ENCODE peak calls at places on chromosomes 11 and 22, in nine cellular contexts. T is cardiac muscle cell; W is body of pancreas; M is mammary epithelial cell; R is esophagus squamous epithelium; A is CD4-positive, alpha-beta T cell; X is GM12865; D is OCI-LY7; P is omental fat pad. U is an unnamed sample.

GRCh38 chr11:34650528-34650927 is 29.6 kb downstream of the EHF start:
- DNase-seq in T (no peak), M (peak), D (no peak), W (no peak), P (no peak), A (peak), X (peak), R (no peak), U (no peak)

GRCh38 chr22:44795701-44796630 is 43.6 kb downstream of the ARHGAP8 start:
- DNase-seq in D (no peak), X (no peak), M (no peak), P (no peak), W (no peak), R (no peak), T (no peak), A (no peak), U (no peak)

GRCh38 chr11:117876341-117877119 is at the start of gene FXYD6:
- DNase-seq in X (no peak), A (no peak), R (no peak), D (no peak), W (peak), T (peak), P (no peak), M (no peak), U (no peak)

GRCh38 chr11:32045456-32045855 is 45.4 kb upstream of the RCN1 start:
- DNase-seq in X (no peak), W (no peak), P (no peak), D (no peak), M (no peak), A (no peak), T (no peak), R (no peak), U (no peak)

GRCh38 chr11:10639350-10639749 is 54.2 kb downstream of the IRAG1 start:
- DNase-seq in A (no peak), W (no peak), D (no peak), M (no peak), T (no peak), P (no peak), R (no peak), X (no peak), U (no peak)

GRCh38 chr11:14956111-14956510 is 16.0 kb downstream of the CALCA start:
- DNase-seq in R (no peak), X (no peak), A (no peak), W (no peak), M (no peak), P (no peak), D (no peak), T (no peak), U (no peak)

GRCh38 chr11:68115285-68115684 is 5.9 kb downstream of the CHKA start:
- DNase-seq in D (no peak), P (no peak), R (no peak), T (no peak), W (no peak), X (no peak), A (no peak), M (no peak), U (no peak)

GRCh38 chr11:130634981-130635473 is 186.6 kb downstream of the ADAMTS15 start:
- DNase-seq in P (no peak), A (no peak), W (no peak), R (no peak), D (no peak), X (peak), T (no peak), M (peak), U (peak)

GRCh38 chr11:87304350-87304749 is 266.6 kb downstream of the TMEM135 start:
- DNase-seq in M (no peak), T (peak), A (no peak), W (no peak), X (no peak), D (no peak), P (no peak), R (no peak), U (no peak)

GRCh38 chr11:132846080-132846479 is 686.2 kb downstream of the OPCML start:
- DNase-seq in W (no peak), X (no peak), P (no peak), D (no peak), R (no peak), T (no peak), M (no peak), A (no peak), U (no peak)

GRCh38 chr22:48758905-48759875 is 1068.5 kb downstream of the BRD1 start:
- DNase-seq in X (no peak), M (no peak), P (peak), R (no peak), T (no peak), D (no peak), A (no peak), W (no peak), U (no peak)

GRCh38 chr11:130213979-130214281 is 54.3 kb downstream of the ST14 start:
- DNase-seq in A (no peak), M (no peak), T (no peak), R (no peak), W (no peak), D (no peak), P (no peak), X (no peak), U (no peak)

GRCh38 chr11:64687204-64687603 is 35.8 kb downstream of the NRXN2 start:
- DNase-seq in A (no peak), D (no peak), T (no peak), P (no peak), M (no peak), X (no peak), R (no peak), W (peak), U (no peak)

GRCh38 chr11:35274909-35275807 is 136.2 kb downstream of the CD44 start:
- DNase-seq in P (no peak), R (no peak), A (no peak), T (no peak), X (no peak), M (peak), D (no peak), W (peak), U (peak)

GRCh38 chr11:108715239-108715638 is 50.4 kb downstream of the DDX10 start:
- DNase-seq in X (no peak), R (no peak), T (no peak), D (no peak), A (no peak), P (no peak), W (no peak), M (no peak), U (peak)

GRCh38 chr22:20079745-20080444 is at the start of gene DGCR8:
- DNase-seq in A (peak), X (peak), T (peak), W (peak), P (peak), D (peak), M (peak), R (no peak), U (peak)

GRCh38 chr11:70595452-70595851 is 197.1 kb downstream of the CTTN start:
- DNase-seq in A (no peak), M (no peak), X (peak), T (no peak), R (no peak), W (no peak), D (no peak), P (no peak), U (no peak)

GRCh38 chr11:94149435-94149834 is 20.8 kb downstream of the PANX1 start:
- DNase-seq in X (no peak), R (no peak), A (no peak), D (no peak), T (no peak), M (peak), P (no peak), W (no peak), U (peak)

GRCh38 chr22:22897036-22897435 is 9.4 kb downstream of the IGLL5 start:
- DNase-seq in R (no peak), M (no peak), X (no peak), D (no peak), W (no peak), A (no peak), T (no peak), P (peak), U (no peak)

GRCh38 chr11:117481885-117482284 is 154.2 kb downstream of the CEP164 start:
- DNase-seq in A (no peak), M (no peak), P (no peak), X (no peak), R (no peak), D (no peak), T (no peak), W (no peak), U (no peak)

GRCh38 chr11:6259638-6260019 is at the start of gene CCKBR:
- DNase-seq in T (peak), D (no peak), X (no peak), W (peak), R (no peak), A (no peak), P (no peak), M (no peak), U (no peak)

GRCh38 chr11:41446566-41446965 is 12.9 kb downstream of the LRRC4C start:
- DNase-seq in W (no peak), P (no peak), A (no peak), M (no peak), T (no peak), R (no peak), X (no peak), D (no peak), U (no peak)

GRCh38 chr11:11969380-11970215 is 38.8 kb downstream of the DKK3 start:
- DNase-seq in M (no peak), D (no peak), T (no peak), W (no peak), P (no peak), A (no peak), R (no peak), X (no peak), U (no peak)

GRCh38 chr11:9893474-9893873 is 229.6 kb downstream of the SWAP70 start:
- DNase-seq in W (no peak), M (no peak), T (no peak), A (no peak), P (no peak), D (peak), X (no peak), R (no peak), U (no peak)

GRCh38 chr11:8858808-8859207 is 52.2 kb upstream of the AKIP1 start:
- DNase-seq in W (no peak), P (no peak), D (no peak), M (no peak), X (no peak), T (no peak), R (no peak), A (no peak), U (no peak)

GRCh38 chr22:26321469-26321913 is 107.6 kb upstream of the ASPHD2 start:
- DNase-seq in A (no peak), M (no peak), W (peak), D (no peak), T (no peak), X (no peak), R (no peak), P (no peak), U (no peak)

GRCh38 chr11:113147249-113147648 is 167.1 kb upstream of the TTC12 start:
- DNase-seq in M (no peak), X (no peak), T (peak), R (no peak), A (no peak), D (no peak), W (no peak), P (no peak), U (no peak)

GRCh38 chr11:123429336-123429735 is 733 bp upstream of the GRAMD1B start:
- DNase-seq in P (no peak), A (no peak), T (no peak), X (no peak), W (no peak), R (no peak), M (no peak), D (no peak), U (peak)

GRCh38 chr11:112958670-112959069 is 2.5 kb upstream of the NCAM1 start:
- DNase-seq in P (no peak), D (no peak), W (no peak), M (peak), A (no peak), T (no peak), R (no peak), X (no peak), U (peak)

GRCh38 chr22:47610766-47611165 is 848.3 kb downstream of the TBC1D22A start:
- DNase-seq in R (no peak), A (no peak), W (no peak), T (no peak), D (no peak), X (no peak), M (no peak), P (no peak), U (no peak)

GRCh38 chr11:16893456-16894076 is 120.6 kb downstream of the PLEKHA7 start:
- DNase-seq in A (no peak), M (peak), W (peak), T (no peak), R (no peak), P (no peak), D (no peak), X (no peak), U (peak)

GRCh38 chr22:44845191-44845590 is 92.8 kb downstream of the ARHGAP8 start:
- DNase-seq in X (no peak), M (no peak), D (no peak), P (no peak), A (no peak), R (no peak), W (no peak), T (no peak), U (no peak)

DNA sequence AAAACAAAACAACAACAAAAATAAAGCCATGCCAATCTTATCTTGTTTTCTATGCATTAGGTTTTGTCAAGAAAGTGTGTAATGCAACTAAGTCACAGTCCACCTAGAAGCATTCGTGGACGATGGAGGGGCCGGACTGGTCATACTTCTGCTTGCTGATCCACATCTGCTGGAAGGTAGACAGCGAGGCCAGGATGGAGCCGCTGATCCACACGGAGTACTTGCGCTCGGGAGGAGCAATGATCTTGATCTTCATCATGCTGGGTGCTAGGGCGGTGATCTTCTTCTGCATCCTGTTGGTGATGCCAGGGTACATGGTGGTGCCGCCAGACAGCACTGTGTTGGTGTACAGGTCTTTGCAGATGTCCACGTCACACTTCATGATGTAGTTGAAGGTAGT is 18.3 kb upstream of the EP300 start:
- DNase-seq in W (no peak), A (no peak), R (no peak), M (no peak), T (no peak), D (no peak), P (no peak), X (no peak), U (no peak)
- TF ChIP-seq CTCF in W (no peak), A (no peak), R (no peak), M (no peak), T (no peak), D (no peak), P (no peak), X (no peak), U (no peak)

DNA sequence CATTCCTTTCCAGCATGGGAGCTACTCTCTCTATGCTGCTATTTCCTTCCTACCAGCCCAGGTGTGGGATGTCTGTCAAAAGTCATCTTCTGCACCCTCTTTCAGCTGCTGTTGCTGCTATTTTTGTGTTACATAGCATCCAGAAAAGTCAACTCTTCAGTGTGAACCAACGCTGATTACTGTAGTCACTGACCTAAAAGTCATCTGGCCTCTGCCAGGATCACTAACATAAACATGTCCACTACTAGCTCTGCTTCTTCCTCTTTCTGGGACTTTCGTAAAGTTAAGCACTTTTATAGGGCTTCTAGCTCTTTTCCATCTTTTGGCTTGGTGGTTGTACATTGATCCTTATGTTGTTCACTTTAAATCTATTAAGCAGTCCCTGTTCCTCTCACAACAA is 90.2 kb upstream of the CARD18 start:
- DNase-seq in T (no peak), P (no peak), M (no peak), X (no peak), W (no peak), D (no peak), R (no peak), A (no peak), U (no peak)
- TF ChIP-seq CTCF in T (no peak), P (no peak), M (no peak), X (no peak), W (no peak), D (no peak), R (no peak), A (no peak), U (no peak)

GRCh38 chr11:47552581-47553416 is at the start of gene CELF1:
- DNase-seq in M (peak), R (peak), A (peak), D (peak), X (peak), P (peak), T (peak), W (peak), U (peak)
- TF ChIP-seq CTCF in M (peak), R (peak), A (peak), D (peak), X (peak), P (no peak), T (peak), W (peak), U (peak)

GRCh38 chr22:39185601-39186012 is 33.1 kb upstream of the CBX7 start:
- DNase-seq in X (no peak), M (peak), D (no peak), P (no peak), W (no peak), A (no peak), R (no peak), T (no peak), U (no peak)
- TF ChIP-seq CTCF in X (no peak), M (peak), D (no peak), P (no peak), W (no peak), A (no peak), R (no peak), T (peak), U (peak)

DNA sequence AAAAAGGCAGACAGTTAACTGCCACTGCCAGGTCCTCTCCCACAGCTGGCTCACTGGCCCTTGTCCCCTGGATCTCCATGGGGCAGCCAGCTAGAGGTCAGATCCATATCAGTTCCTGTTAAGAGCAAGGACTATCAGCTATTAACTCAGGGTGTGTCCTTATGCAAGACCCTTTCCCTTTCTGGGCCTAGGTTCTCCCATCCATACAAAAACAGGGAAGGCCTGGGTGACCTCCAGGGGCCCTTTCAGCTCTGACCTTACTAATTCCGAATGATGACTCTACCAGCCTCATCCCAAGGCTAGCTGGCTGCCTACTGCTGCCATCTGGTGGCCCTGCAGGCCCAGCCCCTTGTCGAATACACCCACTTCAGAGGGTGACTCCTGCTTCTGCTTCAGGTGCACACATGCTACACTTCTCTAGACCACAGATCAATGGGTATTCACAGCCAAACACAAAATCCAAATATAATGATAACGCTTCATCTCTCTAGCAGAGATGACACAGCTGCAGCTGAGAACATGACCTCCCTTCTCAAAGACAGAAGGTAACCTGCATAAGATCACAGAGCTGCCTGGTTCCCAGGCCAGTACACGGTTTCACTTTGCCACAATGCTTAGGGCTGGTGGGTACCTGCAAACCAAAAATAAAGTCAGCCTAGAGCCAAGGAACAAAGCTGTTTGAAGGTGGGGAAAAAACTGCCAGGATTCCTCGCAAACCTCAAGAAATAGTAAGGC is 34.1 kb downstream of the SERGEF start:
- DNase-seq in R (no peak), M (peak), A (no peak), P (no peak), W (peak), X (peak), D (peak), T (peak), U (peak)
- TF ChIP-seq CTCF in R (peak), M (peak), A (no peak), P (no peak), W (peak), X (peak), D (peak), T (peak), U (peak)

GRCh38 chr11:111565111-111565720 is 24.7 kb downstream of the LAYN start:
- DNase-seq in M (peak), T (peak), D (peak), P (no peak), R (no peak), A (peak), X (peak), W (peak), U (no peak)
- TF ChIP-seq CTCF in M (peak), T (peak), D (peak), P (no peak), R (peak), A (peak), X (peak), W (peak), U (peak)

GRCh38 chr22:46362221-46362933 is 26.9 kb downstream of the TRMU start:
- DNase-seq in M (no peak), X (peak), W (peak), A (no peak), R (no peak), D (peak), P (no peak), T (no peak), U (no peak)
- TF ChIP-seq CTCF in M (no peak), X (no peak), W (no peak), A (no peak), R (no peak), D (peak), P (no peak), T (no peak), U (no peak)

DNA sequence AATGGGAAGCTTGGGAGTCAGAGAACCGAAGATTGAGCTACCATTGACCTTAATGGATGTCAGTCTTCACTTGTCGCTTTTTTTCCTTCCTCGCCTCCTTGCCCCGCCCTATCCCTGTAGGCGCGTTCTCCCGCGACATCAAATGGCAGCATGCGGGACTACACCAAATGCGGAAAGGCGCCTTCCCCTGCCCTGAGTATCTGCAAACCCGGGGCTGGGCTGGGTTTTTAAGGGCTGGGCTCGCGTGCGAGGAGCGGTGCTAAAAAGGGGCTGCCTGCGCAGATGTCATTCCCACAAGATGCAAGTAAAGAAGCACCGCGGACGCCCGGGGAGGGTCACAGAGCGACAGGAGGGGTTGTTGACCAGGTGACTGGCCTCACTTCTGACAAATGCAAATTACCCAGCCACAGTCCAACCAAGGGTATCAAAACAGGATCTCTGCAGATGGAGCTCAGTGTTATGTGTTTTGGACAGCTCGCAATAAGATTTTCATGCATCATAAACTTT is 4.7 kb upstream of the FAM111B start:
- DNase-seq in T (peak), W (peak), X (peak), A (peak), R (no peak), D (peak), P (no peak), M (peak), U (no peak)
- TF ChIP-seq CTCF in T (peak), W (peak), X (peak), A (peak), R (peak), D (peak), P (no peak), M (no peak), U (peak)

GRCh38 chr11:65781152-65781961 is 581 bp upstream of the AP5B1 start:
- DNase-seq in A (no peak), T (peak), D (no peak), M (no peak), P (no peak), R (no peak), X (no peak), W (peak), U (no peak)
- TF ChIP-seq CTCF in A (no peak), T (no peak), D (peak), M (peak), P (no peak), R (peak), X (peak), W (peak), U (peak)